ENCODE peak calls at places on chromosomes 1 and 21, in four cellular contexts. O is effector CD4-positive, alpha-beta T cell; A is GM10248; R is fibroblast of the aortic adventitia. K is an unnamed sample.

GRCh38 chr1:150543500-150544143 is 5.6 kb upstream of the ADAMTSL4 start:
- DNase-seq in R (peak), A (no peak), O (no peak), K (no peak)

GRCh38 chr1:96362623-96363022 is 359.0 kb upstream of the PTBP2 start:
- DNase-seq in O (no peak), R (peak), A (no peak), K (no peak)

GRCh38 chr1:94884101-94884875 is 42.6 kb downstream of the CNN3 start:
- DNase-seq in O (no peak), A (no peak), R (peak), K (no peak)

GRCh38 chr21:43803558-43804300 is 14.4 kb downstream of the RRP1 start:
- DNase-seq in A (no peak), O (no peak), R (no peak), K (no peak)

GRCh38 chr1:112021263-112021662 is 31.8 kb upstream of the KCND3 start:
- DNase-seq in R (no peak), A (no peak), O (no peak), K (no peak)

GRCh38 chr1:63870152-63870551 is 96.3 kb downstream of the ROR1 start:
- DNase-seq in A (no peak), O (no peak), R (no peak), K (no peak)

GRCh38 chr1:117114816-117115215 is 6.7 kb downstream of the TRIM45 start:
- DNase-seq in A (no peak), R (no peak), O (no peak), K (no peak)

GRCh38 chr1:229342902-229343587 is at the start of gene CCSAP:
- DNase-seq in A (peak), R (peak), O (peak), K (peak)

GRCh38 chr1:83641828-83642443 is 357.0 kb downstream of the TTLL7 start:
- DNase-seq in O (no peak), R (peak), A (no peak), K (no peak)

GRCh38 chr1:42957880-42958487 is 684 bp downstream of the SLC2A1 start:
- DNase-seq in A (peak), O (peak), R (peak), K (peak)

GRCh38 chr1:208556461-208556860 is 312.3 kb upstream of the PLXNA2 start:
- DNase-seq in R (no peak), A (no peak), O (no peak), K (no peak)

GRCh38 chr1:5885471-5886139 is 106.6 kb downstream of the NPHP4 start:
- DNase-seq in A (no peak), R (no peak), O (no peak), K (no peak)

GRCh38 chr21:45329261-45330074 is 41.8 kb upstream of the POFUT2 start:
- DNase-seq in A (no peak), R (no peak), O (no peak), K (no peak)

GRCh38 chr1:6438047-6438525 is 13.5 kb downstream of the ESPN start:
- DNase-seq in R (peak), A (peak), O (peak), K (peak)

GRCh38 chr21:18908641-18909040 is 505.1 kb upstream of the TMPRSS15 start:
- DNase-seq in A (no peak), O (no peak), R (no peak), K (no peak)

GRCh38 chr1:179310271-179310670 is 16.7 kb downstream of the SOAT1 start:
- DNase-seq in O (no peak), A (no peak), R (peak), K (no peak)

GRCh38 chr1:37763791-37764741 is 854 bp downstream of the EPHA10 start:
- DNase-seq in R (peak), A (peak), O (no peak), K (no peak)

GRCh38 chr1:12475947-12476346 is 142.1 kb downstream of the DHRS3 start:
- DNase-seq in O (no peak), R (no peak), A (no peak), K (no peak)

GRCh38 chr1:107963601-107964396 is 1.2 kb downstream of the VAV3 start:
- DNase-seq in R (peak), O (peak), A (peak), K (peak)

GRCh38 chr21:36994501-36995189 is 11.9 kb upstream of the RIPPLY3 start:
- DNase-seq in O (no peak), A (no peak), R (no peak), K (no peak)

GRCh38 chr1:225469051-225469450 is 41.2 kb upstream of the LBR start:
- DNase-seq in R (no peak), O (no peak), A (no peak), K (no peak)

GRCh38 chr1:184214128-184214527 is 162.6 kb downstream of the TSEN15 start:
- DNase-seq in R (no peak), A (no peak), O (no peak), K (no peak)

GRCh38 chr1:116824631-116825399 is 70.6 kb downstream of the CD2 start:
- DNase-seq in O (no peak), A (no peak), R (no peak), K (no peak)

GRCh38 chr1:204672482-204673216 is 12.9 kb downstream of the LRRN2 start:
- DNase-seq in R (no peak), A (no peak), O (no peak), K (no peak)

GRCh38 chr1:109235137-109235536 is 14.2 kb upstream of the CELSR2 start:
- DNase-seq in R (no peak), O (no peak), A (no peak), K (no peak)

GRCh38 chr1:55244476-55245109 is 29.4 kb upstream of the USP24 start:
- DNase-seq in O (no peak), A (no peak), R (peak), K (no peak)

GRCh38 chr1:150973826-150974579 is 632 bp downstream of the CERS2 start:
- DNase-seq in O (peak), A (peak), R (no peak), K (peak)

GRCh38 chr1:50471967-50472366 is 48.7 kb upstream of the DMRTA2 start:
- DNase-seq in O (no peak), R (no peak), A (no peak), K (no peak)

GRCh38 chr1:155219592-155220031 is 11.1 kb downstream of the MTX1 start:
- DNase-seq in O (no peak), R (peak), A (peak), K (no peak)

GRCh38 chr21:44352253-44352860 is 1.1 kb upstream of the TRPM2 start:
- DNase-seq in R (no peak), O (no peak), A (no peak), K (no peak)

GRCh38 chr1:62283361-62283760 is 35.9 kb downstream of the KANK4 start:
- DNase-seq in O (no peak), A (no peak), R (no peak), K (no peak)

GRCh38 chr1:18927654-18928272 is 25.4 kb upstream of the ALDH4A1 start:
- DNase-seq in A (peak), O (no peak), R (peak), K (no peak)

GRCh38 chr1:159712080-159712479 is 2.3 kb downstream of the CRP start:
- DNase-seq in A (no peak), R (no peak), O (no peak), K (no peak)

GRCh38 chr1:230084408-230085177 is 17.6 kb downstream of the GALNT2 start:
- DNase-seq in A (no peak), R (peak), O (no peak), K (no peak)

GRCh38 chr1:97433520-97434175 is 487.2 kb downstream of the DPYD start:
- DNase-seq in A (no peak), O (no peak), R (peak), K (no peak)

GRCh38 chr1:240831191-240831631 is 219.3 kb upstream of the GREM2 start:
- DNase-seq in R (peak), A (no peak), O (no peak), K (no peak)

GRCh38 chr1:109490029-109490933 is 3.6 kb upstream of the CYB561D1 start:
- DNase-seq in O (peak), R (peak), A (peak), K (peak)

GRCh38 chr1:34342334-34342733 is 165.6 kb downstream of the C1orf94 start:
- DNase-seq in R (no peak), A (no peak), O (no peak), K (no peak)